ENCODE peak calls at places on chromosomes 2 and 18, in five cellular contexts. E, T, F, H and G are unnamed samples.

GRCh38 chr2:226544581-226545210 is 254.9 kb downstream of the IRS1 start:
- DNase-seq in H (peak), T (no peak), E (peak), F (peak), G (no peak)

GRCh38 chr2:44930274-44930826 is 11.2 kb upstream of the SIX3 start:
- DNase-seq in T (no peak), E (peak), H (no peak), F (no peak), G (no peak)

GRCh38 chr2:48364100-48364499 is 165.9 kb upstream of the STON1 start:
- DNase-seq in T (no peak), E (no peak), H (no peak), F (no peak), G (no peak)

GRCh38 chr2:100237046-100237615 is 85.2 kb downstream of the LONRF2 start:
- DNase-seq in H (no peak), F (peak), E (no peak), T (no peak), G (no peak)

GRCh38 chr2:191065785-191066184 is 51.8 kb upstream of the STAT1 start:
- DNase-seq in F (no peak), E (no peak), H (peak), T (no peak), G (no peak)

GRCh38 chr18:55031979-55032378 is 72.7 kb upstream of the CCDC68 start:
- DNase-seq in H (no peak), T (no peak), F (no peak), E (no peak), G (no peak)

GRCh38 chr2:88698027-88698413 is 6.5 kb downstream of the RPIA start:
- DNase-seq in E (no peak), F (peak), H (no peak), T (no peak), G (peak)

GRCh38 chr18:75204262-75204977 is 4.5 kb downstream of the PTGR3 start:
- DNase-seq in F (peak), H (no peak), T (no peak), E (no peak), G (no peak)

GRCh38 chr2:236954641-236955040 is 131.0 kb upstream of the COPS8 start:
- DNase-seq in T (no peak), E (no peak), H (no peak), F (no peak), G (no peak)

GRCh38 chr2:109438773-109439191 is 175.0 kb downstream of the SEPTIN10 start:
- DNase-seq in E (no peak), F (peak), H (peak), T (peak), G (no peak)

GRCh38 chr18:13450289-13451207 is 232.0 kb downstream of the LDLRAD4 start:
- DNase-seq in H (no peak), F (no peak), E (no peak), T (no peak), G (no peak)

GRCh38 chr2:23687713-23688112 is 239.2 kb downstream of the ATAD2B start:
- DNase-seq in H (no peak), T (no peak), F (no peak), E (no peak), G (no peak)

DNA sequence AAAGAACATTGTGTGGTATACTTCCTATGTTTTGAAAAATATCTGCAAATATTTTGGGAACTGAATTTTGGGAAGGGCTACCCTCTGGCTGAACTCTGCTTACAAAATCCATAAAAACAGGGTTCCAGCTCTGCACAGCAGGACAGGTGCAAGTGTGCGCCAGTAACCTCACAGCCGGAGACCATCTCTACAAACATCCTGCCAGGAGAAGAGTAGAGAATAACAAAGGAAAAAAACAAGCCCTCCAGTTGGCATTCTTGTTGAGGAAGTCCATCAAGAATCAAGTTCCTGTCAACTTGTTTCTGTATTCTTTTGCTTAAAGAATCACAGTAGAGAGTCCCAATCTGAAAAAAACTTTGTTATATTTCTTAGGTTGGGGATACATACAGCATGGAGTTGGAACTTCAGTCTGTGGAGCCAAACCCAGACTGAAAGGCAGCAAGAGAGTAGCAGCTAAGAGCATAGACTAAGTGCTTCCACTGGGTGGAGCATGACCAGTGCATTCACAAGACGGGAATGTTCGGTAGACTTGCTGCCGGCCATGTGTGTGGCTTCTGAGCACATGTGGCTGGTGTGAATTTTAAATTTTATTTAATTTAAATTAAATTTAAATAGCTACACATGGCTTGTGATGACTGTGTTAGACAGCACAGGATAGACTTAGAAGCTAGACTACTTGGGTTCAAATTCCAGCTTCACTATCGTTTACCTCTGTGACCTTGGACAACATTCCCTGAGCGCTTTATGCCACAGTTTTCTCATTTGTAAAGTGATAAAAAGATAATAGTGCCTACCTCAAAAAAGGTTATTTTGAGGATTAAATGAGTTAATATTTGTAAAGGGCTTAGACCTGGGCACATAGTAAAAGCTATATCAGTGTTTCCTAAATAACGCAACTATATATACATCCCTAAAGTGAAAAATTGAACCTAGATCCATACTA is 41.9 kb downstream of the SPTBN1 start:
- DNase-seq in E (no peak), T (peak), F (peak), H (peak), G (no peak)
- TF ChIP-seq CTCF in E (peak), T (peak), F (no peak), H (peak), G (no peak)

DNA sequence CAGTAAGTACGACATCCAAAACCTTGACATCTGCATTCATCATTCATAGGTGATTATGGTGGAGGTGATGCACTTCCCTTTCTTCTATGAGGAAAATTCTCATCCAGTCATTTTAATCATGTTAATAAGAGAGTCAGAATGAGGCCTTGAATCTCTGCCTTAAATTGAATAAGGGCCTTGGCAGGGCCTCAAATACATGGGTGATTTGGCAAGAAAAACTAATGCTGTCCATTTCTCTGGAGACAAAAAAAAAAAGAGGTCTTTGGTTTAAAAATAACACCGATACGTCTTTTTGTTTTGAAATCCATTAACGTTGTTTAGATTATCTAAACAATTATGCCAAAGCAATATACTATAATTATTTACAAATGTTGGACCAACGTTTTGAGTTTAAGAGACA is 8.1 kb downstream of the COLEC12 start:
- DNase-seq in E (no peak), T (no peak), H (no peak), F (no peak), G (no peak)
- TF ChIP-seq CTCF in E (no peak), T (no peak), H (no peak), F (no peak), G (no peak)

GRCh38 chr18:35026407-35027061 is 14.7 kb upstream of the MAPRE2 start:
- DNase-seq in F (no peak), H (no peak), E (no peak), T (no peak), G (no peak)
- TF ChIP-seq CTCF in F (no peak), H (no peak), E (no peak), T (peak), G (peak)

DNA sequence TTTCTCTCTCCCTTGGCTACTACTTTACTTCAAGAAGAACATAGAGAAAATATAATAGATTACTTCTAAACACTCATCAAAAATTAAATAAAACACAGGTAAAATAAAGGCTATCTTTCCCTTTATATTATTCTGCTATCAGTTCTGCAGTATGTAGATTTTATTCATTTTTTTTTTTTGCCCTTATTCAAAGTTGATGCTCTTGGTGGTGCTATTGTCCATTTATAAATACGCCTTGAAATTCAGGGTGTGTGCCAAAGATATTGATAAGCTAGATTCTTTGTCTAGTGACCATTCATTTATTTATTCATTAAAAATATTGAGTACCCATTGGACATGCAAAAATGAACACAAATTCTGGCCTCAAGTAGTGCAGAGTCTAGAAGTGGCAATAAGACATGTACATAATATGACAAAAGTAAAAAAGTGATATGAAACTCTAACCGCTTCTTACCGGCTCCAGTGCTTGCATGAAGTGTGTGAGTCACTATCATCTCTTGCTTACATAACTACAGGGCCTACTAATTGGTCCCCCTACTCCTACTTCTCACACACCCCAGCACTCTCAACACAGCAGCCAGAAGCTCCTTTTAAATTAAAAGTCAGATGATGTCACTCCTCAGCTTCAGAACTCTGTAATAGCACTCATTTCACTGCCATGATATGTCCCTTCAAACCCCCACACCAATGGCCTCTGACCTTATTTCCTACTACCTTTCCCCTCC is 208.3 kb upstream of the FANCL start:
- DNase-seq in E (no peak), T (no peak), F (no peak), H (no peak), G (no peak)
- TF ChIP-seq CTCF in E (peak), T (no peak), F (no peak), H (no peak), G (no peak)

GRCh38 chr2:98577313-98577712 is 31.0 kb downstream of the COA5 start:
- DNase-seq in H (no peak), F (no peak), T (no peak), E (no peak), G (no peak)
- TF ChIP-seq CTCF in H (peak), F (peak), T (peak), E (peak), G (no peak)

DNA sequence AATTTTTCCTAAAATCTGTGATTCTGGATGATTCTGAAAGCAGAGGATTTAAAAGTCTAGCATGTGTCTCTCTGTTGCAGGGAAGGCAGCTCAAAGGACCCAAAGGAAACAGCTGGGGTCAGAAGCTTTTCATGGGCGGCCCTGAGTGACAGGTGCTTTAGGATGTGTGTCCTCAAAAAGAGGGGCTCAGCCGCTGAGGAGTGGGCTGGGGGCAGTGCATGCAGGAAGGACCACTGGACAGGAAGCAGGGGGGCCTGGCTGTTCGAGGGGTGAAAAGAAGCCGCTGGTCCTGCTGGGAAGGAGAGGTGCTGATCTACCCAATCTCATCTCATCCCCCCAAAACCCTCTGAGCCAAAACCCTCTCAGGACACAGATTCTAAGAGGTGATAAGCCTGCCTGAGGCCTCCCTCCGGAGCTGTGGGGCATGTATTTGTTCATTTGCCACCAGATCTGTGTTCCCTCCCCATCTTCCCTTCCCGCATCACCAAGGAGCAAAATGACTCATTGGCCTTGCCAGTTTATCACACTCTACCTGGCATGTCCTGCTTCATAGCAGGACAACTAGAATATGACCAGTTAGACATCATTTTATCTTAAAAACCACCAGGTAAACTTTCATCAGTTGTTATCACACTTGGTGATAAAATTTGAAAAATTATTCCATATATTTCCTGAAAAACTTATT is 98.8 kb upstream of the MGAT4A start:
- DNase-seq in E (no peak), F (no peak), H (no peak), T (no peak), G (no peak)
- TF ChIP-seq CTCF in E (no peak), F (no peak), H (no peak), T (no peak), G (no peak)

GRCh38 chr18:79352432-79352831 is 43.3 kb upstream of the NFATC1 start:
- DNase-seq in E (no peak), T (no peak), F (no peak), H (no peak), G (no peak)

GRCh38 chr18:79356435-79356834 is 39.3 kb upstream of the NFATC1 start:
- DNase-seq in H (no peak), F (no peak), E (no peak), T (no peak), G (no peak)

GRCh38 chr18:79354350-79354749 is 41.4 kb upstream of the NFATC1 start:
- DNase-seq in T (no peak), F (no peak), E (no peak), H (no peak), G (no peak)

GRCh38 chr18:79355433-79356335 is 40.0 kb upstream of the NFATC1 start:
- DNase-seq in F (no peak), T (no peak), E (no peak), H (no peak), G (no peak)

DNA sequence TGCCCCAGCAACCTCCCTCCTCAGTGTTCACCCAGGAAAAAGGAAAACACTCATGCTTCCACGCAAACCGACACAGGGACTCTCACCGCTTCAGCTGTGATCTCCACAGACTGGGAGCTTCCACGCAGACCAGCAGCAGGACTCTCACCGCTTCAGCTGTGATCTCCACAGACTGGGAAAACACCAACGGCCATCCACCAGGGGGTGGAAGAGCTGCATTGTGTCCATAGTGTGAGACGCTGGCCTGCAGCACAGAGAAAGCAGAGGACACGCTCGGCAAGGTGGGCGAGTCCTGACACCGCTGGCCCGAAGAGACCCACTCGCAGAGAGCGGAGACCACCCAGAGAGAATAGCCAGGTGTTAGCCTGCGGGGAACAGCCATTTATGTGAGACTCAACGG is 42.5 kb upstream of the NFATC1 start:
- DNase-seq in E (no peak), H (no peak), F (peak), T (no peak), G (no peak)
- TF ChIP-seq CTCF in E (no peak), H (peak), F (no peak), T (no peak), G (peak)

GRCh38 chr2:86224645-86225355 is 25.5 kb downstream of the MRPL35 start:
- DNase-seq in F (no peak), E (no peak), H (no peak), T (no peak), G (no peak)
- TF ChIP-seq CTCF in F (no peak), E (no peak), H (no peak), T (no peak), G (no peak)

DNA sequence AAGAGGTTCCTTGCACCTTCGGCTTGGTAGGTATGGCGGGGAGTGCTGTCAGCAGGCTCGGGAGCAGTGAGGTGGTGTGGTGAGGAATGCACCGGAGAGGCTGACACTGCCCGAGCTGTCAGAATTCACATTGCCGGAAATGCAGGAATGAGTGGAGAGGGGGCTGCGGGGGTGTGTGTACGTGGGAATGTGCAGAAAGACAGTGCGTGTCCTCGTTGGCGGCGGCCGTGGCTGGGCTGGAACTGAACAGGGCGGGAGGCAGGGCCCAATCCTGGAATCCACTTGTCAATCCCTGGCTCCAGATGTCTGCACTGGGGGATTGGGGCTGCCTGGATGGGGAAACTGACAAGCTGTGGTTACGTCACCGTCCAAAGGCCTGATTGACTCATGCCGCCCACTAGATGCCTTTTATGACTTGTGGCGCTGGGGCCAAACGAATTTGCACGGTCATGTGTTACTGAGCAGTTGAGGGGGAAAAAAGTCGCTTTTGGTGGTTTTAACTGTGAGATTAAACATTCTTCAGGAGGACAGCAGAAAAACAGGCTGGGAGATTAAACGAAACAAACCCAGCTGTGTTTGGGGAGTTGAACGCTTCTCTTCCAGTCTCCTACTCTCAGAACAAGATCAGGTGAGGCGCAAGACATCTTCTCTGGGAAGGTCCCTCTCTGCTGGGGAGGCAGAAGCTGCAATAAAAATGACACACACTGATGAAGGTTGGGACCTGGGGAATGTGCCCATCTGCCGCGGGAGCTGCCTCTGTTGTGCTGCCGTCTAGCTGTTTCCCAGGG is 189.4 kb upstream of the GLI2 start:
- DNase-seq in F (peak), T (peak), H (peak), E (no peak), G (no peak)
- TF ChIP-seq CTCF in F (no peak), T (no peak), H (no peak), E (no peak), G (no peak)